ENCODE peak calls at places on chromosomes 3 and 15, in five cellular contexts. One of them, this sample, is unnamed.

GRCh38 chr3:46209751-46210470 is 1.8 kb upstream of the CCR1 start:
- DNase-seq in tibial artery: no peak
- DNase-seq in lung: no peak
- DNase-seq in mammary epithelial cell: no peak
- DNase-seq in IMR-90: peak
- DNase-seq in this sample: no peak

GRCh38 chr15:61367953-61368352 is 138.9 kb upstream of the RORA start:
- DNase-seq in lung: no peak
- DNase-seq in tibial artery: no peak
- DNase-seq in IMR-90: no peak
- DNase-seq in mammary epithelial cell: peak
- DNase-seq in this sample: no peak

GRCh38 chr3:107242579-107242978 is 134.7 kb upstream of the CCDC54 start:
- DNase-seq in IMR-90: no peak
- DNase-seq in mammary epithelial cell: peak
- DNase-seq in tibial artery: no peak
- DNase-seq in lung: no peak
- DNase-seq in this sample: no peak

GRCh38 chr15:89997079-89997478 is 4.0 kb upstream of the ZNF710 start:
- DNase-seq in mammary epithelial cell: no peak
- DNase-seq in IMR-90: no peak
- DNase-seq in lung: no peak
- DNase-seq in tibial artery: no peak
- DNase-seq in this sample: no peak

GRCh38 chr3:44509393-44509921 is 32.0 kb upstream of the ZNF445 start:
- DNase-seq in mammary epithelial cell: peak
- DNase-seq in lung: no peak
- DNase-seq in tibial artery: no peak
- DNase-seq in IMR-90: no peak
- DNase-seq in this sample: no peak

GRCh38 chr15:69823223-69823907 is 274.4 kb downstream of the TLE3 start:
- DNase-seq in tibial artery: no peak
- DNase-seq in lung: no peak
- DNase-seq in mammary epithelial cell: peak
- DNase-seq in IMR-90: peak
- DNase-seq in this sample: peak

GRCh38 chr3:44894485-44894884 is 20.1 kb downstream of the TGM4 start:
- DNase-seq in lung: no peak
- DNase-seq in IMR-90: peak
- DNase-seq in mammary epithelial cell: no peak
- DNase-seq in tibial artery: no peak
- DNase-seq in this sample: no peak

GRCh38 chr3:68876112-68876713 is 56.1 kb downstream of the TAFA4 start:
- DNase-seq in lung: no peak
- DNase-seq in tibial artery: no peak
- DNase-seq in mammary epithelial cell: peak
- DNase-seq in IMR-90: peak
- DNase-seq in this sample: peak

GRCh38 chr15:81410318-81410753 is 36.3 kb upstream of the TMC3 start:
- DNase-seq in mammary epithelial cell: peak
- DNase-seq in lung: peak
- DNase-seq in IMR-90: peak
- DNase-seq in tibial artery: peak
- DNase-seq in this sample: peak

GRCh38 chr15:69834256-69834655 is 263.5 kb downstream of the TLE3 start:
- DNase-seq in tibial artery: no peak
- DNase-seq in IMR-90: no peak
- DNase-seq in lung: no peak
- DNase-seq in mammary epithelial cell: no peak
- DNase-seq in this sample: no peak

GRCh38 chr3:191369081-191370010 is 39.0 kb upstream of the UTS2B start:
- DNase-seq in tibial artery: no peak
- DNase-seq in mammary epithelial cell: no peak
- DNase-seq in lung: no peak
- DNase-seq in IMR-90: peak
- DNase-seq in this sample: no peak

GRCh38 chr3:160618363-160618762 is 53.0 kb upstream of the KPNA4 start:
- DNase-seq in lung: no peak
- DNase-seq in mammary epithelial cell: no peak
- DNase-seq in tibial artery: no peak
- DNase-seq in IMR-90: no peak
- DNase-seq in this sample: no peak

GRCh38 chr3:46946856-46947544 is 29.5 kb downstream of the CCDC12 start:
- DNase-seq in mammary epithelial cell: peak
- DNase-seq in lung: no peak
- DNase-seq in tibial artery: no peak
- DNase-seq in IMR-90: peak
- DNase-seq in this sample: peak

GRCh38 chr3:49271047-49271446 is 6.0 kb downstream of the C3orf62 start:
- DNase-seq in mammary epithelial cell: no peak
- DNase-seq in lung: no peak
- DNase-seq in tibial artery: no peak
- DNase-seq in IMR-90: no peak
- DNase-seq in this sample: no peak
- H3K27ac ChIP-seq in mammary epithelial cell: no peak
- H3K27ac ChIP-seq in lung: no peak
- H3K27ac ChIP-seq in tibial artery: no peak
- H3K27ac ChIP-seq in IMR-90: no peak
- H3K27ac ChIP-seq in this sample: no peak

DNA sequence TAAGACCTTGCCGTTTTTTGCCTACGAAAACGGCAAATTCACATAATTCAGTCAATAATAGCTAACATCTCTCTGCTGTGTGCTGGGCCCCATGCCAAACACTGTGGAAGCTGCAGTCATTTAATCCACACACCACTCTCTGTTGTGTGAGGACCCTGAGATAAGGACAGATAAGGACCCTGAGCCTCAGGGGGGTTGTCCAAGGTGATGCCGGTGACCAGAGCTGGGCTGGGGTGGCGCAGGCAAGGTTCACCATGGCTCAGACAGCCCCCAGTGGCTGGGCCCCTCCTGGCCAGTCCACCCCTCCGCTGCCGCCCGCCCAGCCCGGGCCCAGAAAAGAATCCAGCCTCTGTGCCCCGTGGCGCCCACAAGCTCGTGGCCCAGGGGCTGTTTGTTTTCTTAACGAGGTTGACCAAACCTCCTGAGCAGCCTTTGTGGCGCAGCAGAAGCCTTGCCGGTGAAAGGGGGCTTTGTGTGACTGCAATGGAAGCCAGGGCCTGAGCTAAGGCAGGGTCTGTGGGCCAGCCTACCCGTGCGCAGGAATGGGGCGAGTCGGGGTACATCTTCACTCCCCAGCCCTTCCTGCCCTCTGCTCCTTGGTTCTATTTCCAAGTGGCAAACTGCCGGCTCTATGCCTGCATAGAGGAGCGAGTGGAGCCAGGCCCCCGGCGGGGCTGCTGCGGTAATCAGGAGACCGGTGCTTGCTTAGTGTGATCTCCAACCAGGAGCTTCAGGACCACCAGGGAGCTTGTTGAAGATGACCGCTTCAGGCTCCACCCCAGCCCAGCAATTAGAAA is 4.4 kb upstream of the SNX22 start:
- DNase-seq in IMR-90: peak
- DNase-seq in tibial artery: no peak
- DNase-seq in mammary epithelial cell: no peak
- DNase-seq in lung: no peak
- DNase-seq in this sample: peak
- H3K27ac ChIP-seq in IMR-90: no peak
- H3K27ac ChIP-seq in tibial artery: no peak
- H3K27ac ChIP-seq in mammary epithelial cell: no peak
- H3K27ac ChIP-seq in lung: no peak
- H3K27ac ChIP-seq in this sample: no peak

DNA sequence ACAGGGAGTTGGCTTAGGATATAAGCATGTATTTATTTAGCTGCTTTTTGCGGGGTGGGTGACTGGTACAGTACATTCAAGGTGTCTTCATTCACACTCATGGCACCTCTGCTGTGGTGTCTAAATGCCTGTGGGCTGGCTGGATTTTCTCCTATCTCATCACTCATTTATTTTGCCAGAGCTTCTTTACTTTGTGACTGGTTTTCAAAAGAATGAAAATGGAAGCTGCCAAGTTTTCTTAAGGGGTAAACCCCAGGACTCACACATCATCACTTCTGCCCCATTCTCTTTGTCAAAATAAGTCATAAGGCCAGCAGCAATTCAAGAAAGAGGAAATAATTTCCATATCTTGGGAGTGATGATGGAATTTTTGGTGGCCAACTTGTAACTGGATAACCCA is 493.4 kb upstream of the ALCAM start:
- DNase-seq in lung: no peak
- DNase-seq in tibial artery: no peak
- DNase-seq in IMR-90: peak
- DNase-seq in mammary epithelial cell: no peak
- DNase-seq in this sample: peak
- H3K27ac ChIP-seq in lung: no peak
- H3K27ac ChIP-seq in tibial artery: no peak
- H3K27ac ChIP-seq in IMR-90: no peak
- H3K27ac ChIP-seq in mammary epithelial cell: no peak
- H3K27ac ChIP-seq in this sample: peak

GRCh38 chr15:85414991-85415390 is 34.6 kb downstream of the AKAP13 start:
- DNase-seq in lung: no peak
- DNase-seq in tibial artery: no peak
- DNase-seq in IMR-90: no peak
- DNase-seq in mammary epithelial cell: no peak
- DNase-seq in this sample: no peak
- H3K27ac ChIP-seq in lung: no peak
- H3K27ac ChIP-seq in tibial artery: no peak
- H3K27ac ChIP-seq in IMR-90: no peak
- H3K27ac ChIP-seq in mammary epithelial cell: peak
- H3K27ac ChIP-seq in this sample: peak

GRCh38 chr15:92843326-92843725 is 56.8 kb upstream of the CHD2 start:
- DNase-seq in tibial artery: no peak
- DNase-seq in mammary epithelial cell: no peak
- DNase-seq in lung: no peak
- DNase-seq in IMR-90: no peak
- DNase-seq in this sample: no peak

GRCh38 chr15:92843819-92844218 is 56.3 kb upstream of the CHD2 start:
- DNase-seq in tibial artery: no peak
- DNase-seq in IMR-90: no peak
- DNase-seq in lung: no peak
- DNase-seq in mammary epithelial cell: no peak
- DNase-seq in this sample: no peak

GRCh38 chr15:92847841-92848240 is 52.3 kb upstream of the CHD2 start:
- DNase-seq in IMR-90: no peak
- DNase-seq in lung: no peak
- DNase-seq in tibial artery: no peak
- DNase-seq in mammary epithelial cell: no peak
- DNase-seq in this sample: no peak

GRCh38 chr15:92846716-92847115 is 53.4 kb upstream of the CHD2 start:
- DNase-seq in tibial artery: no peak
- DNase-seq in lung: no peak
- DNase-seq in IMR-90: peak
- DNase-seq in mammary epithelial cell: no peak
- DNase-seq in this sample: no peak

DNA sequence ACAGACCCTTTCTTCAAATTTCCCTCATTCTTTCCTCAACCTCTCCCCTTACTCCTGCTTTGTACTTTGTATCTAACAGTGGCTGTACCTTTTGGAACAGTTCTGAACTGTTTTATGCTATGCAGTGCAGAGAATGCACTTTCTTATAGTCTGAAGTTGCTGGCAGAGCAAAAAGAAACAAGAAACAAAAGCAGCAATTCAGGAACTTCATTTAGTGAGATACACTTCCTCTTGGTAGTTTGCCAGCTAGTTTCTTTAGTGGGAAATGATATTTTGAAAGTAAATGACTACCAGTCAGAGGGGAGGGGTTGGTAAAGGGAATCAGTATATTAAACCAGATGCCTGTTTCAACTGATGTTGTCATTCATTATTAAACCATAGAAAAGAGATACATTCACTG is 55.0 kb upstream of the CHD2 start:
- DNase-seq in lung: no peak
- DNase-seq in IMR-90: peak
- DNase-seq in mammary epithelial cell: peak
- DNase-seq in tibial artery: no peak
- DNase-seq in this sample: no peak
- H3K27ac ChIP-seq in lung: no peak
- H3K27ac ChIP-seq in IMR-90: no peak
- H3K27ac ChIP-seq in mammary epithelial cell: no peak
- H3K27ac ChIP-seq in tibial artery: no peak
- H3K27ac ChIP-seq in this sample: no peak

DNA sequence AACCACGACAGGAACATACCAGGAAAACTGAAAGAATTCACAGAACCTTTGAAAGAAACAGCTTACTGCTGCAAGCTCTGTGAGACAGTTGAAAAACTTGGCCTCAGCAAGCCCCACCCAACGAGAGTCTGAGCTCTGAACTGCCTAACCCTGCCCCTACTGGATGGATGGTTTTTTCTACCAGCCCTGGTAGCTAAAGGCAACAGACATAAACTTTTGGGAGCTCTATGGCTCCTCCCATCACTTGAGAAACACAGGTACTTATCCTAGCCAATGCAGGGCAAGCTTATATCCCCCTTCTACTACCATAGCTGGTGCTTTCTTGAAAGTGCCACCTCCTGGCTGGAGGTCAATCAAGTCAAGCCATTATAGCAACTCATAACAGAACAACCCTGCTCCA is 471.8 kb downstream of the GRM7 start:
- DNase-seq in lung: no peak
- DNase-seq in tibial artery: no peak
- DNase-seq in IMR-90: no peak
- DNase-seq in mammary epithelial cell: no peak
- DNase-seq in this sample: no peak
- H3K27ac ChIP-seq in lung: no peak
- H3K27ac ChIP-seq in tibial artery: no peak
- H3K27ac ChIP-seq in IMR-90: no peak
- H3K27ac ChIP-seq in mammary epithelial cell: no peak
- H3K27ac ChIP-seq in this sample: no peak

GRCh38 chr3:117589454-117589853 is 879.9 kb downstream of the TUSC7 start:
- DNase-seq in IMR-90: no peak
- DNase-seq in tibial artery: no peak
- DNase-seq in lung: no peak
- DNase-seq in mammary epithelial cell: no peak
- DNase-seq in this sample: no peak
- H3K27ac ChIP-seq in IMR-90: no peak
- H3K27ac ChIP-seq in tibial artery: no peak
- H3K27ac ChIP-seq in lung: no peak
- H3K27ac ChIP-seq in mammary epithelial cell: no peak
- H3K27ac ChIP-seq in this sample: no peak

This sample was measured in brain microvascular endothelial cell.